ENCODE peak calls at places on chromosomes 11 and 22, in four cellular contexts. One of them, this sample, is unnamed.

GRCh38 chr11:23956586-23956985 is 540.3 kb upstream of the LUZP2 start:
- DNase-seq in spleen: no peak
- DNase-seq in tibial nerve: no peak
- DNase-seq in left lung: no peak
- DNase-seq in this sample: no peak

GRCh38 chr11:11732116-11732515 is 109.7 kb upstream of the USP47 start:
- DNase-seq in spleen: no peak
- DNase-seq in tibial nerve: no peak
- DNase-seq in left lung: no peak
- DNase-seq in this sample: no peak

GRCh38 chr22:32643246-32643645 is 158.3 kb upstream of the TIMP3 start:
- DNase-seq in spleen: no peak
- DNase-seq in tibial nerve: no peak
- DNase-seq in left lung: no peak
- DNase-seq in this sample: no peak

GRCh38 chr22:38491707-38492348 is 14.3 kb downstream of the DDX17 start:
- DNase-seq in spleen: no peak
- DNase-seq in tibial nerve: no peak
- DNase-seq in left lung: no peak
- DNase-seq in this sample: no peak

GRCh38 chr11:110148775-110149744 is 55.9 kb downstream of the ZC3H12C start:
- DNase-seq in spleen: no peak
- DNase-seq in tibial nerve: no peak
- DNase-seq in left lung: no peak
- DNase-seq in this sample: peak; percentile 43

GRCh38 chr11:45922425-45923082 is at the start of gene LARGE2:
- DNase-seq in spleen: peak; percentile 86
- DNase-seq in tibial nerve: no peak
- DNase-seq in left lung: peak; percentile 91
- DNase-seq in this sample: peak; percentile 84

GRCh38 chr11:67640021-67640757 is 626 bp upstream of the TBX10 start:
- DNase-seq in spleen: peak; percentile 87
- DNase-seq in tibial nerve: no peak
- DNase-seq in left lung: peak; percentile 82
- DNase-seq in this sample: peak; percentile 12

GRCh38 chr22:22770280-22770871 is 117.2 kb upstream of the IGLL5 start:
- DNase-seq in spleen: no peak
- DNase-seq in tibial nerve: no peak
- DNase-seq in left lung: no peak
- DNase-seq in this sample: peak; percentile 26

GRCh38 chr11:75140269-75141138 is 10.4 kb upstream of the SLCO2B1 start:
- DNase-seq in spleen: peak; percentile 91
- DNase-seq in tibial nerve: peak; percentile 60
- DNase-seq in left lung: peak; percentile 93
- DNase-seq in this sample: peak; percentile 46

GRCh38 chr11:68340003-68340767 is 27.8 kb downstream of the LRP5 start:
- DNase-seq in spleen: no peak
- DNase-seq in tibial nerve: no peak
- DNase-seq in left lung: no peak
- DNase-seq in this sample: no peak

GRCh38 chr11:12682288-12682687 is 8.1 kb downstream of the TEAD1 start:
- DNase-seq in spleen: no peak
- DNase-seq in tibial nerve: no peak
- DNase-seq in left lung: no peak
- DNase-seq in this sample: no peak

GRCh38 chr11:69427906-69428880 is 53.3 kb upstream of the LINC01488 start:
- DNase-seq in spleen: peak; percentile 58
- DNase-seq in tibial nerve: no peak
- DNase-seq in left lung: no peak
- DNase-seq in this sample: no peak

GRCh38 chr22:39593061-39593930 is 22.7 kb downstream of the CACNA1I start:
- DNase-seq in spleen: no peak
- DNase-seq in tibial nerve: no peak
- DNase-seq in left lung: peak; percentile 32
- DNase-seq in this sample: no peak

GRCh38 chr11:65448418-65449196 is 26.0 kb downstream of the NEAT1 start:
- DNase-seq in spleen: no peak
- DNase-seq in tibial nerve: peak; percentile 10
- DNase-seq in left lung: no peak
- DNase-seq in this sample: no peak

GRCh38 chr11:76806131-76806530 is 23.0 kb downstream of the TSKU start:
- DNase-seq in spleen: peak; percentile 70
- DNase-seq in tibial nerve: no peak
- DNase-seq in left lung: no peak
- DNase-seq in this sample: no peak

GRCh38 chr11:67611165-67611564 is 4.4 kb downstream of the NDUFV1 start:
- DNase-seq in spleen: peak; percentile 78
- DNase-seq in tibial nerve: no peak
- DNase-seq in left lung: no peak
- DNase-seq in this sample: no peak

GRCh38 chr22:43509337-43509736 is 97.5 kb downstream of the MPPED1 start:
- DNase-seq in spleen: no peak
- DNase-seq in tibial nerve: no peak
- DNase-seq in left lung: no peak
- DNase-seq in this sample: no peak

GRCh38 chr11:108871152-108871551 is 206.3 kb downstream of the DDX10 start:
- DNase-seq in spleen: no peak
- DNase-seq in tibial nerve: no peak
- DNase-seq in left lung: no peak
- DNase-seq in this sample: no peak

GRCh38 chr22:39151329-39151975 is 1.0 kb downstream of the CBX7 start:
- DNase-seq in spleen: peak; percentile 80
- DNase-seq in tibial nerve: peak; percentile 15
- DNase-seq in left lung: peak; percentile 51
- DNase-seq in this sample: no peak

GRCh38 chr11:43942651-43943356 is 367 bp downstream of the C11orf96 start:
- DNase-seq in spleen: no peak
- DNase-seq in tibial nerve: no peak
- DNase-seq in left lung: peak; percentile 77
- DNase-seq in this sample: no peak

GRCh38 chr22:19765477-19766234 is 5.1 kb downstream of the TBX1 start:
- DNase-seq in spleen: no peak
- DNase-seq in tibial nerve: no peak
- DNase-seq in left lung: peak; percentile 78
- DNase-seq in this sample: no peak

GRCh38 chr11:15117751-15118150 is 3.0 kb downstream of the INSC start:
- DNase-seq in spleen: no peak
- DNase-seq in tibial nerve: no peak
- DNase-seq in left lung: no peak
- DNase-seq in this sample: no peak

GRCh38 chr11:74226907-74227306 is 55.8 kb downstream of the PPME1 start:
- DNase-seq in spleen: no peak
- DNase-seq in tibial nerve: no peak
- DNase-seq in left lung: no peak
- DNase-seq in this sample: no peak

GRCh38 chr11:114229062-114229450 is 67.1 kb upstream of the NNMT start:
- DNase-seq in spleen: no peak
- DNase-seq in tibial nerve: no peak
- DNase-seq in left lung: no peak
- DNase-seq in this sample: no peak

GRCh38 chr11:113553235-113553634 is 78.0 kb upstream of the DRD2 start:
- DNase-seq in spleen: no peak
- DNase-seq in tibial nerve: no peak
- DNase-seq in left lung: no peak
- DNase-seq in this sample: peak; percentile 71

GRCh38 chr11:34342008-34342533 is 15.7 kb downstream of the ABTB2 start:
- DNase-seq in spleen: no peak
- DNase-seq in tibial nerve: peak; percentile 33
- DNase-seq in left lung: no peak
- DNase-seq in this sample: no peak

GRCh38 chr22:35172452-35172851 is 84.8 kb upstream of the HMGXB4 start:
- DNase-seq in spleen: no peak
- DNase-seq in tibial nerve: no peak
- DNase-seq in left lung: no peak
- DNase-seq in this sample: no peak

GRCh38 chr11:26649884-26650283 is 72.0 kb downstream of the SLC5A12 start:
- DNase-seq in spleen: no peak
- DNase-seq in tibial nerve: no peak
- DNase-seq in left lung: no peak
- DNase-seq in this sample: peak; percentile 55

GRCh38 chr22:37626144-37626543 is 13.3 kb upstream of the SH3BP1 start:
- DNase-seq in spleen: peak; percentile 76
- DNase-seq in tibial nerve: peak; percentile 42
- DNase-seq in left lung: no peak
- DNase-seq in this sample: no peak

GRCh38 chr11:117538731-117539130 is 211.1 kb downstream of the CEP164 start:
- DNase-seq in spleen: no peak
- DNase-seq in tibial nerve: no peak
- DNase-seq in left lung: peak; percentile 12
- DNase-seq in this sample: no peak

GRCh38 chr11:114098927-114099326 is 39.4 kb downstream of the ZBTB16 start:
- DNase-seq in spleen: no peak
- DNase-seq in tibial nerve: no peak
- DNase-seq in left lung: no peak
- DNase-seq in this sample: no peak

GRCh38 chr11:130070109-130070828 is 575 bp downstream of the APLP2 start:
- DNase-seq in spleen: peak; percentile 91
- DNase-seq in tibial nerve: no peak
- DNase-seq in left lung: peak; percentile 89
- DNase-seq in this sample: peak; percentile 29

GRCh38 chr11:102780491-102780918 is at the start of gene MMP10:
- DNase-seq in spleen: no peak
- DNase-seq in tibial nerve: no peak
- DNase-seq in left lung: no peak
- DNase-seq in this sample: peak; percentile 74

GRCh38 chr11:46378296-46378695 is 3.2 kb upstream of the MDK start:
- DNase-seq in spleen: peak; percentile 73
- DNase-seq in tibial nerve: no peak
- DNase-seq in left lung: no peak
- DNase-seq in this sample: no peak

GRCh38 chr11:125245299-125245698 is 80.7 kb downstream of the PKNOX2 start:
- DNase-seq in spleen: peak; percentile 51
- DNase-seq in tibial nerve: no peak
- DNase-seq in left lung: no peak
- DNase-seq in this sample: no peak

DNA sequence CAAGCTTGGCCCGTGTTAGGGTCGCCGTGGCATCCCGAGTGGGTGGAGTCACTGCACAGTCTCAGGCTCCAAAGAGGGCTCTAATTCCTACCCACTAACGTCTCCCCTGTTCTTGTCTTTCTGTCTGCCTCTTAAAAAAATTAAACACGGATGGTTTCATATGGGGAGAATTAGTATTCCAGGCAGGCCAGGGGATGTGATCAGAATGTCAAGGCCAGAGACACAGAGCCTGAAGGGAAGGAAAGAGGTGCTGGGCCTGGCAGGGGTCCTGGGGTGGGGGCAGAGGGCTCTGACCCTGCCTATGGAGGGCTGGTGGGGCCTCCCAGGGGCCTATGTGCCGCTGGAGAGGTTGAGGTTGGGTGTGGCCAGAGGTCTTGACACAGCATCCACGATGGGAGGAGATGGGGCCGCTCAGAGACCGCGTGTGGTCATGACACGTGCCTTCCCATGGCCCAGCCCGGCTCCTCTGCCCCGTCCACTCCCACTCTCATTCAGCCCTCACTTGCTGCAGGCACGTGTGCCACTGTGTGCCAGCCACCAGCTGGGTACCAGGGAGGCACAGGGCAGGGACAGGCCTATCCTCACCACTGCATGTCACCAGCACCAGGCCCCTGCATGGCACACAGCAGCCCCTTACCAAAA is 56.5 kb downstream of the FLRT1 start:
- DNase-seq in spleen: no peak
- DNase-seq in tibial nerve: no peak
- DNase-seq in left lung: no peak
- DNase-seq in this sample: no peak
- H3K27ac ChIP-seq in spleen: no peak overlapping the region
- H3K27ac ChIP-seq in tibial nerve: peak overlapping the region; percentile 86
- H3K27ac ChIP-seq in left lung: no peak overlapping the region
- H3K27ac ChIP-seq in this sample: peak overlapping the region; percentile 76

GRCh38 chr11:60767388-60767811 is 10.7 kb downstream of the MS4A15 start:
- DNase-seq in spleen: peak; percentile 70
- DNase-seq in tibial nerve: no peak
- DNase-seq in left lung: no peak
- DNase-seq in this sample: no peak
- TF ChIP-seq CTCF in spleen: no peak
- TF ChIP-seq CTCF in tibial nerve: no peak
- TF ChIP-seq CTCF in left lung: no peak
- TF ChIP-seq CTCF in this sample: peak; percentile 14

DNA sequence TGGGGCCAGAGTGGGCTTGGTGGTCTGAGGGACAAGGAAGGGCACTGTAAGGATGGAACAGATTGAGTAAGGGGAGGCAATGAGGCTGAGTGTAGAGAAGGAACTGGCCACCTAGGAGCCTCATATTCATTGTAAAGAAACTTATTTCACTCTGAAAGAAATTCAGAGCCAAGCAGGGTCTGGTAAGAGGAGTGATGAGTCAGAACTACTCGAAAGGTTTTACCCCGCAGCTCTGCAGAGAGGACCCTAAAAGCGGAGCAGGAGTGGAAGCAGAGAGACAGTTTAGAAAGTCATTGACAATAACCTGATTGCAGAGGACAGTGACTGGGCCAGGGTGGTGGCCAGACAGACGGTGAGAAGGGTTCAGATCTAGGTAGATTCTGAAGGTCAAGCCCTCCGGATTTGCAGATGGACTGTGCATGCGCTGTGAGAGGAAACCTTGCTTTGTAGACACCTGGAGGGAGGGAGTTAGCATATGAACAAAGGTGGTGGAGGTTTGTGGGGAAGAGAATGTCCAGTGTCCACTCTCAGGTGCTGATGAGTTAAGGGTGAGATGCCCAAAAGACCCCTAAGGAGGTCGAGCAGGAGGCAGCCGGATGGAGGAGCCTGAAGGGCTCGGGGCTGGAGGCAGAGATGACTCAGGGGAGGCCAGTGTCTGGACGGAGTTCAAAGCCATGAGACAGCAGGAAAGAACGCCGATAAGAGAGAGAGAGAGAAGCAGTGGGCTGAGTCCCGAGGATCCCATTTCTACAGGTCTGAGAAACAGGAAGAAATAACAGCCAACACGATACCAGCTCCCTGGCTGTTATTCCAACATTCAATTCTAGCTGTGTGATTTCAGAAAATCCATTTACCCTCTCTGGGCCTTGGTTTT is 546.0 kb downstream of the BRD1 start:
- DNase-seq in spleen: peak; percentile 8
- DNase-seq in tibial nerve: no peak
- DNase-seq in left lung: no peak
- DNase-seq in this sample: no peak
- H3K27ac ChIP-seq in spleen: no peak overlapping the region
- H3K27ac ChIP-seq in tibial nerve: no peak overlapping the region
- H3K27ac ChIP-seq in left lung: no peak overlapping the region
- H3K27ac ChIP-seq in this sample: no peak overlapping the region

GRCh38 chr11:2885017-2885675 is 429 bp downstream of the CDKN1C start:
- DNase-seq in spleen: peak; percentile 91
- DNase-seq in tibial nerve: no peak
- DNase-seq in left lung: peak; percentile 89
- DNase-seq in this sample: no peak

GRCh38 chr11:2886936-2887335 is 1.4 kb upstream of the CDKN1C start:
- DNase-seq in spleen: peak; percentile 77
- DNase-seq in tibial nerve: no peak
- DNase-seq in left lung: no peak
- DNase-seq in this sample: no peak

GRCh38 chr11:2887526-2888195 is 2.1 kb upstream of the CDKN1C start:
- DNase-seq in spleen: peak; percentile 75
- DNase-seq in tibial nerve: no peak
- DNase-seq in left lung: no peak
- DNase-seq in this sample: no peak

GRCh38 chr11:2885676-2886081 is at the start of gene CDKN1C:
- DNase-seq in spleen: peak; percentile 95
- DNase-seq in tibial nerve: peak; percentile 91
- DNase-seq in left lung: peak; percentile 93
- DNase-seq in this sample: peak; percentile 89

GRCh38 chr11:2886191-2886894 is 768 bp upstream of the CDKN1C start:
- DNase-seq in spleen: peak; percentile 91
- DNase-seq in tibial nerve: peak; percentile 35
- DNase-seq in left lung: peak; percentile 87
- DNase-seq in this sample: no peak
- TF ChIP-seq CTCF in spleen: no peak
- TF ChIP-seq CTCF in tibial nerve: no peak
- TF ChIP-seq CTCF in left lung: no peak
- TF ChIP-seq CTCF in this sample: no peak